ENCODE peak calls at places on chromosomes 6 and 20, in ten cellular contexts. D is pancreas, U is fibroblast of pulmonary artery, B is A549, P is breast epithelium, X is left lung, J is fibroblast of villous mesenchyme, Q is WERI-Rb-1, A is foreskin fibroblast, K is MM.1S. H is an unnamed sample.

GRCh38 chr20:45113865-45114264 is 1.1 kb downstream of the WFDC5 start:
- DNase-seq in X (no peak), U (no peak), A (no peak), K (no peak), P (no peak), Q (no peak), J (no peak), B (no peak), D (no peak), H (no peak)

GRCh38 chr6:2848851-2849250 is 7.2 kb upstream of the SERPINB1 start:
- DNase-seq in A (no peak), D (no peak), Q (no peak), J (no peak), B (no peak), P (no peak), K (peak), U (no peak), X (no peak), H (no peak)

GRCh38 chr6:158938811-158939254 is 61.2 kb downstream of the RSPH3 start:
- DNase-seq in U (no peak), J (peak), D (no peak), B (peak), A (peak), X (no peak), P (no peak), Q (no peak), K (no peak), H (no peak)

GRCh38 chr6:111057074-111057752 is 30.1 kb upstream of the SLC16A10 start:
- DNase-seq in Q (peak), P (no peak), X (no peak), U (peak), A (peak), D (no peak), B (peak), K (peak), J (peak), H (peak)

GRCh38 chr6:107657755-107658461 is 166.2 kb downstream of the SCML4 start:
- DNase-seq in U (peak), J (peak), B (no peak), K (peak), A (peak), Q (no peak), D (no peak), X (peak), P (no peak), H (no peak)

GRCh38 chr6:149168968-149169367 is 148.5 kb upstream of the TAB2 start:
- DNase-seq in K (no peak), A (no peak), U (no peak), X (no peak), D (no peak), Q (peak), B (no peak), J (no peak), P (no peak), H (no peak)

GRCh38 chr20:20368414-20369352 is 779 bp downstream of the INSM1 start:
- DNase-seq in U (no peak), Q (peak), J (no peak), P (no peak), B (no peak), X (no peak), K (peak), A (peak), D (peak), H (no peak)

GRCh38 chr6:37698264-37699137 is 818 bp upstream of the MDGA1 start:
- DNase-seq in Q (peak), K (peak), U (peak), J (peak), X (peak), B (peak), P (no peak), A (peak), D (peak), H (peak)

GRCh38 chr6:133241901-133242760 is 974 bp downstream of the EYA4 start:
- DNase-seq in X (no peak), D (peak), K (peak), U (peak), A (peak), Q (no peak), B (no peak), P (no peak), J (peak), H (no peak)

GRCh38 chr20:52975024-52975732 is 3.0 kb downstream of the TSHZ2 start:
- DNase-seq in P (no peak), A (no peak), X (no peak), B (no peak), D (no peak), K (no peak), J (no peak), Q (no peak), U (peak), H (no peak)

GRCh38 chr20:1958426-1958825 is 35.4 kb downstream of the PDYN start:
- DNase-seq in D (no peak), K (no peak), J (no peak), A (no peak), P (no peak), Q (no peak), U (no peak), X (no peak), B (no peak), H (no peak)

GRCh38 chr20:1952737-1953530 is 40.9 kb downstream of the PDYN start:
- DNase-seq in P (no peak), D (no peak), A (no peak), U (no peak), B (no peak), J (no peak), X (no peak), K (peak), Q (no peak), H (no peak)

GRCh38 chr20:1953616-1954015 is 40.2 kb downstream of the PDYN start:
- DNase-seq in B (no peak), K (no peak), U (no peak), P (peak), A (no peak), Q (no peak), J (no peak), D (no peak), X (no peak), H (no peak)

GRCh38 chr20:1951436-1952115 is 42.3 kb downstream of the PDYN start:
- DNase-seq in Q (no peak), K (no peak), A (no peak), J (no peak), P (no peak), X (no peak), D (no peak), U (no peak), B (no peak), H (no peak)

DNA sequence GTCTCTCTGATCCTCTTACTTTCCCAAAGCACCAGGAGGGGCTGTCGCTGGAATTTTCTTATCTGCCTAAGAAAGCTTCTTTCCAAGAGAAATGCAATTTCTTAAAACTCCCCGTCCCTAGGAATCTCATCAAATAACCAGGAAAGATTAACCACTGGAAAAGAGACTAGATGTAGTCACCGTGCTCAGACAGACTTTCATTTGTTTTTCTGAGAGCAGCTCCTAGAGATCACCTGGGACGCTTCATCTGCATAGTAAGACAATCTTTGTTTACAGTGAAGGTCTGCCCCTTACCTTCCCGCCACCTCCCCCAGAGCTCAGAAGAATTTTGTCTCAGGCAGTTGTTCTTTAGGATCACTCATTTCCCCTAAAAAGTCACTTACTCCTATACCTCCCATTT is 38.6 kb downstream of the PDYN start:
- DNase-seq in K (no peak), B (no peak), U (no peak), P (no peak), D (no peak), Q (peak), J (no peak), X (no peak), A (no peak), H (no peak)
- H3K4me3 ChIP-seq in K (no peak), B (no peak), U (no peak), P (no peak), D (no peak), Q (no peak), J (no peak), X (no peak), A (no peak), H (no peak)

DNA sequence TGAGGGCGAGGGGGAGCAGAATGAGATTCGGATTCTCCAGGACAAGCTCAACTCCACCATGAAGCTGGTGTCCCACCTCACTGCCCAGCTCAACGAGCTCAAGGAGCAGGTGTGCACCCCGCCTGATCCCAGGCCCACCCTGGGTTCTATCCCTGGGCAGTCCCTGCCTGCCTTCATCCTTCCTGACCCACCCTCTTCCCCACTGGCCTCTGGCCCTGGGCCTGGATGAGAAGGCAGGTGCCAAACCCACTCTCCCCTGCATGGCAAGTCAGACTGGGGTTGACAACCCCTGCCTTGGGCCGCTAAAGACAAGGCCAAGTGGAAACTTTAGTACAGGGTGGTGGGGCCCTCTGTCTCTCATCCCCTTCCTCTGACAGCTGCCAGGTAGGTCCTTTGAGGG is 16.5 kb downstream of the UQCC2 start:
- DNase-seq in D (no peak), A (no peak), X (no peak), Q (peak), K (no peak), U (no peak), J (no peak), P (no peak), B (no peak), H (no peak)
- TF ChIP-seq CTCF in D (no peak), A (no peak), X (no peak), Q (no peak), K (no peak), U (no peak), J (no peak), P (no peak), B (no peak), H (no peak)

GRCh38 chr6:76165471-76166221 is 93.2 kb upstream of the IMPG1 start:
- DNase-seq in X (no peak), P (no peak), J (no peak), K (no peak), Q (no peak), A (no peak), U (no peak), B (no peak), D (no peak), H (no peak)
- H3K4me3 ChIP-seq in X (no peak), P (no peak), J (no peak), K (no peak), Q (no peak), A (no peak), U (no peak), B (no peak), D (no peak), H (no peak)

GRCh38 chr6:143655541-143655940 is 22.2 kb upstream of the PHACTR2 start:
- DNase-seq in X (no peak), K (no peak), D (no peak), P (no peak), U (no peak), A (no peak), Q (no peak), J (no peak), B (no peak), H (no peak)
- TF ChIP-seq CTCF in X (no peak), K (no peak), D (no peak), P (no peak), U (no peak), A (no peak), Q (no peak), J (no peak), B (no peak), H (no peak)

DNA sequence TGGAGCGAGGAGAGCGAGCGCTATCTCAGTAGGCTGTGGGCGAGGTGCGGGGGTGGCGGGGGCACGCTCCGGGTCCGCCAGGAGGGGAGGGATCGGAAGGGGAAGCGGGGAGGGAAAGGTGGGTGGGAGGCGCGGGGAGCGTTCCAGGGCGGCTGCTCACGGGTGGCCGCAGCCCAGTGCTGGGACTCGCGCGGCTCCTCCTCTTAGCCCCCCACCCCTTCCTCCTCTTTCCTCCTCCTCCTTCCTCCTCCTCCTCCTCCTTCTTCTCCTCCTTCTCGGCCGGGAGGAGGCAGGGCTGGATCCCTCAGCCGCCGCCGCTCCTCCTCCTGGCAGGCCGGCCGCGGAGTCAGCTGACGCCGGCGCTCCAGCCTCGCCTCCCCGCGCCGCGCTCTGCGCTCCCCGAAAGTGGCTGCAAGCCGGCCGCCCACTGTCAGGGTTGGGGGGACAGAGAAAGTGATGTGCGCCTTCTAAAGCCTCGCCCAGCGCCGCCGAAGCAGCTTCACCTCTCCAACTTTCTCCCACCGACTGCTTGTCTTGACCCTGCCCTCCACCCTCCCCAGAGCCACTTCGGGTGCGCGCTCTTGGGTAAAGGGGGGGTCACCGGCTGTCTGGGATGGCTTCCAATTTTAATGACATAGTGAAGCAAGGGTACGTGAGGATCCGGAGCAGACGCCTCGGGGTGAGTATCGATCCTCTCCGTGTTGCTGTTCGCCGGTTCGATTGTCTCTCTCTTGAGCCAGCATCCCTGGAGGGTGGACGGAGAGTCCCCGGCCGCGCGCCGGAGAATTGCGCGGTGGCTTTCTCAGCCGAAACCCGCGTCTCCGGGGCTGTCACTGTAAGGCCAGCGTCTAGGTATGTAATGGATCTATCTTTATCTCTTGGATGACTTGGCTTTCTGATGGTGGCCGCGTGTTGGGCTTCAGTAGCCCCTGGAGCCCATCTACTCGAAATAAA is at the start of gene DOK5:
- DNase-seq in P (no peak), K (no peak), B (no peak), U (peak), X (peak), D (peak), Q (no peak), J (no peak), A (peak), H (no peak)
- H3K4me3 ChIP-seq in P (peak), K (no peak), B (peak), U (peak), X (peak), D (peak), Q (no peak), J (peak), A (peak), H (peak)

GRCh38 chr6:1184318-1184717 is 127.6 kb upstream of the FOXQ1 start:
- DNase-seq in Q (no peak), U (no peak), B (no peak), J (no peak), P (no peak), D (no peak), K (no peak), X (no peak), A (no peak), H (no peak)
- TF ChIP-seq CTCF in Q (no peak), U (no peak), B (no peak), J (no peak), P (no peak), D (no peak), K (no peak), X (no peak), A (no peak), H (no peak)

GRCh38 chr20:33506576-33506975 is 16.7 kb downstream of the CBFA2T2 start:
- DNase-seq in X (no peak), J (no peak), Q (no peak), B (no peak), K (no peak), A (peak), D (no peak), U (no peak), P (no peak), H (no peak)

GRCh38 chr20:33499347-33499746 is 9.5 kb downstream of the CBFA2T2 start:
- DNase-seq in K (no peak), P (no peak), A (peak), X (no peak), B (no peak), D (no peak), J (peak), Q (no peak), U (no peak), H (no peak)

GRCh38 chr20:33501000-33501399 is 11.1 kb downstream of the CBFA2T2 start:
- DNase-seq in X (no peak), U (no peak), J (no peak), P (no peak), Q (no peak), K (no peak), A (no peak), B (no peak), D (no peak), H (no peak)

GRCh38 chr20:33507461-33507860 is 17.6 kb downstream of the CBFA2T2 start:
- DNase-seq in P (no peak), K (no peak), X (no peak), J (no peak), U (no peak), D (no peak), Q (no peak), A (no peak), B (no peak), H (no peak)

GRCh38 chr20:33503564-33503963 is 13.7 kb downstream of the CBFA2T2 start:
- DNase-seq in D (no peak), J (no peak), A (no peak), Q (no peak), K (no peak), P (no peak), X (no peak), B (no peak), U (no peak), H (no peak)
- H3K4me3 ChIP-seq in D (no peak), J (no peak), A (no peak), Q (no peak), K (no peak), P (no peak), X (no peak), B (no peak), U (no peak), H (no peak)

GRCh38 chr20:46175127-46175494 is 57.0 kb downstream of the CD40 start:
- DNase-seq in P (no peak), K (no peak), D (no peak), B (no peak), U (no peak), A (no peak), J (no peak), X (no peak), Q (no peak), H (no peak)

GRCh38 chr20:46172961-46173536 is 54.9 kb downstream of the CD40 start:
- DNase-seq in B (no peak), U (no peak), A (no peak), X (no peak), P (no peak), K (no peak), J (no peak), D (no peak), Q (no peak), H (no peak)

GRCh38 chr20:46172455-46172854 is 54.3 kb downstream of the CD40 start:
- DNase-seq in B (no peak), P (no peak), K (no peak), Q (no peak), D (no peak), U (no peak), J (no peak), A (no peak), X (no peak), H (no peak)

GRCh38 chr20:46173652-46174468 is 55.7 kb downstream of the CD40 start:
- DNase-seq in B (no peak), Q (no peak), K (no peak), P (no peak), A (no peak), D (no peak), U (no peak), J (no peak), X (no peak), H (no peak)

DNA sequence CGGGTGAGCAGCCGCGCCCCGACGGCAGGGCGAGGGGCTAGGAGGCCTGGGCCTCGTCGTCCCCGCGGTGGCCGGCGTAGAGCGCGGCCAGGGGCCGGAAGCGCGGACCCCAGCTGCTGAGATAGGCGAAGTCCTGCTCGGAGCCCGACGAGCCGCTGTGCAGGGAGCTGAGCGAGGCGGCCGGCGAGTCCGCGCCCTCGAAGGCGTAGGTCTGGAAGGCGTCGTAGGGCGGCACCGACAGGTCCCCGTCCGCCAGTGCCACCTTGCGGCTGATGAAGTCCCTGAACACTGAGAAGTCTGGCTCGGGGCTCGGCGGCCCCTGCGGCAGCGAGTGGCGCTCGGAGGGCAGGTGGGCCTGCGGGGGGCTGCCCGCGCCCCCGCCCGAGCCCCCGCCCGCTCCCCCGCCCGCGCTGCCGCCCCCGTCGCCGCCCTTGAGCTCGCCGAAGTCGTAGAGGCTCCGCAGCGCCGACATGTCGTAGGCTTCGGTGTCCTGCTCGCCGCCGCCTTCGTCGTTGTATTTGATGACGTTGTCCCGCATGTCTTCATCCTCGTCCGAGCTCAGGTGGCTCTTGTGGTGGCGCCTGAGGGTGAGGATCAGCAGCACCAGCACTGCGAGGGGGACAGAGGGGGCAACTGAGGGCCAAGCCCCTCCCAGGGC is 56.5 kb downstream of the CD40 start:
- DNase-seq in A (peak), U (peak), K (peak), B (peak), J (peak), X (peak), Q (no peak), D (peak), P (peak), H (no peak)
- TF ChIP-seq CTCF in A (peak), U (peak), K (peak), B (peak), J (peak), X (peak), Q (no peak), D (peak), P (peak), H (peak)

GRCh38 chr20:17679786-17680127 is 2.3 kb downstream of the RRBP1 start:
- DNase-seq in U (no peak), K (no peak), J (no peak), A (no peak), B (peak), Q (peak), X (no peak), P (no peak), D (no peak), H (no peak)
- H3K4me3 ChIP-seq in U (peak), K (peak), J (peak), A (peak), B (peak), Q (no peak), X (peak), P (peak), D (peak), H (no peak)

DNA sequence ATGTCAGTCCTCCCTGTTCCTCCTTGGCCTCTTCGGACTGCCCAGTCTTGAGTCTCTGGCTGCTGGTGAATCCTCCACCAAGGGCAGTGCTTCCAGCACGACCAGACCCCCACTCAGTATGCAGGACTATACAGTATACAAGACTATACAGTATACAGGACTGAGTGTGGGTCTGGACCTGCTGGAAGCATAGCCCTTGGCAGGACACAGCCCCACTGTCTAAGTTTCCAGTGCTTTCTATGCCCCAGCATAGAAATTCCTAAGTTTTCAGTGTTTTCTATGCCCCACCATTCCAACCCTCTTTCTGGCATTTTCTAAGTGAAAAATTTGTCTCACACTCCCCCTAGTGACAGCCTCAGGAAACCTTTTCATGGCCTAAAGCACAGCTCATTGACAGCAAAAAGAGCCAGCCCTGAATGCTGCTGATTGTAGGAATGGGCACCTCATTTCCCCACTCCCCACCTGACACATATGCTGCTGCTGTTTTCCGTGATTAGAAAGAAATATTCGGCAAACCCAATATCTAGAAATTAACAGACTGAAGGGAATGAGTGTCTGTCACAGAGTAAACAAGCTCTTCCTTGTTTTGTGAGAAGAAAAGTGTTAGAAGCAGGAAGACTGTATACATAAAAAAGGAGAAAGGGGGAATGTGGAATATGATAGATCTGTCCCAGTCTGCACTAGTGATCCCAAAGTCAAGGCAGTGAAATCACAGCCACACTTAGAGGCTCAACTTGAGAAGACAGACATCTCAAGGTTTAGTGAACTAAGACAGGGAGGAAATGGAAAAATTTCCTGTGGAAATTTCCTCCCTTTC is 206.9 kb downstream of the IBTK start:
- DNase-seq in Q (peak), X (no peak), A (peak), D (no peak), P (no peak), K (peak), J (peak), U (peak), B (peak), H (no peak)
- TF ChIP-seq CTCF in Q (peak), X (peak), A (peak), D (peak), P (peak), K (peak), J (peak), U (peak), B (peak), H (peak)